ENCODE peak calls at places on chromosomes 7 and 10, in four cellular contexts. One of them, this sample, is unnamed.

GRCh38 chr7:82375068-82375467 is 68.5 kb downstream of the CACNA2D1 start:
- DNase-seq in lung: no peak
- DNase-seq in AG10803: no peak
- DNase-seq in cardiac muscle cell: no peak
- DNase-seq in this sample: no peak

GRCh38 chr7:128005117-128005516 is 26.1 kb downstream of the LRRC4 start:
- DNase-seq in lung: no peak
- DNase-seq in AG10803: no peak
- DNase-seq in cardiac muscle cell: no peak
- DNase-seq in this sample: no peak

GRCh38 chr7:30240401-30240800 is 44.0 kb upstream of the ZNRF2 start:
- DNase-seq in lung: no peak
- DNase-seq in AG10803: peak
- DNase-seq in cardiac muscle cell: peak
- DNase-seq in this sample: no peak

GRCh38 chr10:86856156-86856555 is 99.7 kb downstream of the BMPR1A start:
- DNase-seq in lung: no peak
- DNase-seq in AG10803: no peak
- DNase-seq in cardiac muscle cell: no peak
- DNase-seq in this sample: no peak

GRCh38 chr10:61612009-61612408 is 50.7 kb upstream of the CABCOCO1 start:
- DNase-seq in lung: no peak
- DNase-seq in AG10803: no peak
- DNase-seq in cardiac muscle cell: no peak
- DNase-seq in this sample: no peak

GRCh38 chr10:125068406-125068805 is 92.0 kb downstream of the CTBP2 start:
- DNase-seq in lung: no peak
- DNase-seq in AG10803: no peak
- DNase-seq in cardiac muscle cell: no peak
- DNase-seq in this sample: no peak

GRCh38 chr10:47402681-47403301 is 18.7 kb upstream of the ZNF488 start:
- DNase-seq in lung: peak
- DNase-seq in AG10803: peak
- DNase-seq in cardiac muscle cell: peak
- DNase-seq in this sample: peak

GRCh38 chr10:101052285-101052684 is 9.5 kb upstream of the KAZALD1 start:
- DNase-seq in lung: no peak
- DNase-seq in AG10803: peak
- DNase-seq in cardiac muscle cell: no peak
- DNase-seq in this sample: no peak

GRCh38 chr7:101923276-101923985 is 106.0 kb downstream of the CUX1 start:
- DNase-seq in lung: no peak
- DNase-seq in AG10803: peak
- DNase-seq in cardiac muscle cell: no peak
- DNase-seq in this sample: no peak

GRCh38 chr10:85619832-85620231 is 746.8 kb downstream of the GRID1 start:
- DNase-seq in lung: no peak
- DNase-seq in AG10803: no peak
- DNase-seq in cardiac muscle cell: no peak
- DNase-seq in this sample: peak

GRCh38 chr10:97124211-97124610 is 61.5 kb downstream of the SLIT1 start:
- DNase-seq in lung: no peak
- DNase-seq in AG10803: no peak
- DNase-seq in cardiac muscle cell: no peak
- DNase-seq in this sample: no peak

GRCh38 chr10:118844731-118845573 is 90.2 kb upstream of the CACUL1 start:
- DNase-seq in lung: no peak
- DNase-seq in AG10803: no peak
- DNase-seq in cardiac muscle cell: peak
- DNase-seq in this sample: no peak

GRCh38 chr10:89574348-89574747 is 39.0 kb upstream of the SLC16A12 start:
- DNase-seq in lung: no peak
- DNase-seq in AG10803: no peak
- DNase-seq in cardiac muscle cell: no peak
- DNase-seq in this sample: no peak

GRCh38 chr10:127990846-127991542 is 84.1 kb downstream of the PTPRE start:
- DNase-seq in lung: peak
- DNase-seq in AG10803: peak
- DNase-seq in cardiac muscle cell: no peak
- DNase-seq in this sample: no peak

GRCh38 chr10:5559642-5560141 is 34.9 kb downstream of the CALML3 start:
- DNase-seq in lung: no peak
- DNase-seq in AG10803: peak
- DNase-seq in cardiac muscle cell: no peak
- DNase-seq in this sample: no peak

GRCh38 chr7:44177570-44178131 is 11.6 kb downstream of the GCK start:
- DNase-seq in lung: no peak
- DNase-seq in AG10803: no peak
- DNase-seq in cardiac muscle cell: no peak
- DNase-seq in this sample: peak

GRCh38 chr10:95556994-95557767 is 4.0 kb downstream of the SORBS1 start:
- DNase-seq in lung: no peak
- DNase-seq in AG10803: no peak
- DNase-seq in cardiac muscle cell: no peak
- DNase-seq in this sample: no peak

GRCh38 chr7:99730992-99731391 is 4.0 kb downstream of the CYP3A7 start:
- DNase-seq in lung: no peak
- DNase-seq in AG10803: no peak
- DNase-seq in cardiac muscle cell: no peak
- DNase-seq in this sample: no peak

GRCh38 chr10:132957981-132958885 is 15.9 kb upstream of the CFAP46 start:
- DNase-seq in lung: no peak
- DNase-seq in AG10803: no peak
- DNase-seq in cardiac muscle cell: peak
- DNase-seq in this sample: no peak

GRCh38 chr10:21727452-21728168 is 193.6 kb downstream of the MLLT10 start:
- DNase-seq in lung: no peak
- DNase-seq in AG10803: peak
- DNase-seq in cardiac muscle cell: no peak
- DNase-seq in this sample: no peak

GRCh38 chr7:74481458-74482324 is 28.0 kb downstream of the GTF2IRD1 start:
- DNase-seq in lung: no peak
- DNase-seq in AG10803: peak
- DNase-seq in cardiac muscle cell: no peak
- DNase-seq in this sample: no peak

GRCh38 chr10:70492786-70493659 is 14.5 kb downstream of the PALD1 start:
- DNase-seq in lung: no peak
- DNase-seq in AG10803: peak
- DNase-seq in cardiac muscle cell: no peak
- DNase-seq in this sample: no peak

GRCh38 chr7:5624386-5625365 is 156.8 kb downstream of the RNF216 start:
- DNase-seq in lung: no peak
- DNase-seq in AG10803: no peak
- DNase-seq in cardiac muscle cell: no peak
- DNase-seq in this sample: no peak

GRCh38 chr10:29816801-29817558 is 182.2 kb upstream of the SVIL start:
- DNase-seq in lung: no peak
- DNase-seq in AG10803: no peak
- DNase-seq in cardiac muscle cell: no peak
- DNase-seq in this sample: no peak

GRCh38 chr10:10891437-10891836 is 126.2 kb upstream of the CELF2 start:
- DNase-seq in lung: no peak
- DNase-seq in AG10803: peak
- DNase-seq in cardiac muscle cell: peak
- DNase-seq in this sample: no peak

GRCh38 chr10:72356987-72357386 is 2.3 kb upstream of the DNAJB12 start:
- DNase-seq in lung: no peak
- DNase-seq in AG10803: no peak
- DNase-seq in cardiac muscle cell: no peak
- DNase-seq in this sample: no peak

GRCh38 chr10:17210361-17210760 is 8.9 kb upstream of the TRDMT1 start:
- DNase-seq in lung: no peak
- DNase-seq in AG10803: peak
- DNase-seq in cardiac muscle cell: no peak
- DNase-seq in this sample: no peak

GRCh38 chr7:125316451-125316850 is 386.8 kb upstream of the POT1 start:
- DNase-seq in lung: no peak
- DNase-seq in AG10803: no peak
- DNase-seq in cardiac muscle cell: peak
- DNase-seq in this sample: no peak

GRCh38 chr10:32650246-32650655 is 204.3 kb downstream of the CCDC7 start:
- DNase-seq in lung: no peak
- DNase-seq in AG10803: peak
- DNase-seq in cardiac muscle cell: no peak
- DNase-seq in this sample: no peak

GRCh38 chr10:93573051-93573909 is 6.8 kb downstream of the FFAR4 start:
- DNase-seq in lung: no peak
- DNase-seq in AG10803: no peak
- DNase-seq in cardiac muscle cell: no peak
- DNase-seq in this sample: no peak

GRCh38 chr10:116211682-116212081 is 61.3 kb downstream of the GFRA1 start:
- DNase-seq in lung: no peak
- DNase-seq in AG10803: peak
- DNase-seq in cardiac muscle cell: no peak
- DNase-seq in this sample: no peak

GRCh38 chr7:106111671-106112117 is 418 bp downstream of the SYPL1 start:
- DNase-seq in lung: no peak
- DNase-seq in AG10803: peak
- DNase-seq in cardiac muscle cell: peak
- DNase-seq in this sample: peak

GRCh38 chr7:133674079-133674478 is 421.2 kb downstream of the EXOC4 start:
- DNase-seq in lung: no peak
- DNase-seq in AG10803: no peak
- DNase-seq in cardiac muscle cell: no peak
- DNase-seq in this sample: no peak

GRCh38 chr10:27506280-27506679 is 2.2 kb downstream of the RAB18 start:
- DNase-seq in lung: no peak
- DNase-seq in AG10803: no peak
- DNase-seq in cardiac muscle cell: no peak
- DNase-seq in this sample: no peak

GRCh38 chr7:51090411-51090810 is 226.2 kb downstream of the COBL start:
- DNase-seq in lung: no peak
- DNase-seq in AG10803: no peak
- DNase-seq in cardiac muscle cell: no peak
- DNase-seq in this sample: peak

GRCh38 chr10:68367121-68367520 is 34.4 kb upstream of the PBLD start:
- DNase-seq in lung: no peak
- DNase-seq in AG10803: peak
- DNase-seq in cardiac muscle cell: no peak
- DNase-seq in this sample: no peak

GRCh38 chr7:69430502-69431145 is 167.7 kb upstream of the AUTS2 start:
- DNase-seq in lung: no peak
- DNase-seq in AG10803: peak
- DNase-seq in cardiac muscle cell: no peak
- DNase-seq in this sample: no peak

GRCh38 chr10:96417432-96417831 is 58.6 kb upstream of the OPALIN start:
- DNase-seq in lung: peak
- DNase-seq in AG10803: peak
- DNase-seq in cardiac muscle cell: peak
- DNase-seq in this sample: peak

GRCh38 chr7:28102778-28103177 is 77.8 kb downstream of the JAZF1 start:
- DNase-seq in lung: peak
- DNase-seq in AG10803: peak
- DNase-seq in cardiac muscle cell: peak
- DNase-seq in this sample: no peak

GRCh38 chr7:7693881-7694280 is 24.5 kb downstream of the RPA3 start:
- DNase-seq in lung: no peak
- DNase-seq in AG10803: peak
- DNase-seq in cardiac muscle cell: no peak
- DNase-seq in this sample: no peak

GRCh38 chr7:146772581-146772980 is 656.0 kb downstream of the CNTNAP2 start:
- DNase-seq in lung: no peak
- DNase-seq in AG10803: no peak
- DNase-seq in cardiac muscle cell: peak
- DNase-seq in this sample: no peak
- TF ChIP-seq CTCF in lung: no peak
- TF ChIP-seq CTCF in AG10803: no peak
- TF ChIP-seq CTCF in cardiac muscle cell: peak
- TF ChIP-seq CTCF in this sample: peak

GRCh38 chr10:24722676-24723385 is 856 bp downstream of the ARHGAP21 start:
- DNase-seq in lung: peak
- DNase-seq in AG10803: peak
- DNase-seq in cardiac muscle cell: peak
- DNase-seq in this sample: peak
- TF ChIP-seq CTCF in lung: no peak
- TF ChIP-seq CTCF in AG10803: no peak
- TF ChIP-seq CTCF in cardiac muscle cell: no peak
- TF ChIP-seq CTCF in this sample: no peak

GRCh38 chr7:139066315-139066714 is 30.5 kb upstream of the ZC3HAV1L start:
- DNase-seq in lung: no peak
- DNase-seq in AG10803: no peak
- DNase-seq in cardiac muscle cell: no peak
- DNase-seq in this sample: no peak

GRCh38 chr7:139071683-139072082 is 35.8 kb upstream of the ZC3HAV1L start:
- DNase-seq in lung: no peak
- DNase-seq in AG10803: no peak
- DNase-seq in cardiac muscle cell: no peak
- DNase-seq in this sample: no peak

GRCh38 chr7:139065323-139065722 is 29.5 kb upstream of the ZC3HAV1L start:
- DNase-seq in lung: no peak
- DNase-seq in AG10803: no peak
- DNase-seq in cardiac muscle cell: no peak
- DNase-seq in this sample: no peak

GRCh38 chr7:139068543-139069399 is 32.9 kb upstream of the ZC3HAV1L start:
- DNase-seq in lung: no peak
- DNase-seq in AG10803: no peak
- DNase-seq in cardiac muscle cell: no peak
- DNase-seq in this sample: no peak
- TF ChIP-seq CTCF in lung: no peak
- TF ChIP-seq CTCF in AG10803: no peak
- TF ChIP-seq CTCF in cardiac muscle cell: no peak
- TF ChIP-seq CTCF in this sample: no peak

DNA sequence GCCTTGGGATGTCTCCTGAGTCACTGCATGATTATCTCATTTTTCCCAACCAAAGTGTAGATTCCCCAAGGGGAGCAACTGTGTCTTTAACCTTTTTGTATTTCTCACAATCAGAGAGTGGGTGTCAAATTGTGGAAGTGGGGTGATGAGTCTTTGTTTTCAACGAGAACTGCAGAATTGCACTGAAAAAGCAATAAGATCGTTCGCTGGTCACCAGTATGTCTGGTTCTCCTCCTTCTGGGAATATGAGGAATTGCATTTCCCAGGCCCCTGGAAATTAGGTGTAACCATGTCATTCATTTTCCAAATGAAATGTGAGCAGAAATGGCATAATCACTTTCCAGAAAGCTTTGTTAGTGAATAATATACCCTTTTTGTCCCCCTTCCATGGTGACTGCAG is 326.9 kb downstream of the GPAM start:
- DNase-seq in lung: no peak
- DNase-seq in AG10803: peak
- DNase-seq in cardiac muscle cell: peak
- DNase-seq in this sample: no peak
- TF ChIP-seq CTCF in lung: no peak
- TF ChIP-seq CTCF in AG10803: peak
- TF ChIP-seq CTCF in cardiac muscle cell: no peak
- TF ChIP-seq CTCF in this sample: no peak

GRCh38 chr7:155489862-155490696 is 32.1 kb downstream of the EN2 start:
- DNase-seq in lung: no peak
- DNase-seq in AG10803: peak
- DNase-seq in cardiac muscle cell: no peak
- DNase-seq in this sample: peak
- TF ChIP-seq CTCF in lung: no peak
- TF ChIP-seq CTCF in AG10803: no peak
- TF ChIP-seq CTCF in cardiac muscle cell: no peak
- TF ChIP-seq CTCF in this sample: no peak

This sample was measured in osteocyte.